ENCODE peak calls at places on chromosomes 13 and 19, in nine cellular contexts. R is tibial nerve, N is H1, E is osteoblast, D is adrenal gland, H is K562, C is pancreas, V is aorta, P is left ventricle myocardium inferior. B is an unnamed sample.

GRCh38 chr13:48853381-48854102 is 122.2 kb upstream of the FNDC3A start:
- DNase-seq in H (no peak), C (no peak), V (no peak), N (no peak), P (no peak), E (peak; percentile 49), R (no peak), D (no peak), B (no peak)

GRCh38 chr19:35347171-35347929 is at the start of gene FFAR1:
- DNase-seq in V (peak; percentile 61), D (no peak), R (no peak), H (no peak), C (no peak), E (no peak), N (peak; percentile 38), P (no peak), B (no peak)

GRCh38 chr13:25752957-25753540 is 298.8 kb downstream of the SHISA2 start:
- DNase-seq in C (no peak), D (peak; percentile 10), R (peak; percentile 14), P (peak; percentile 44), H (no peak), N (no peak), V (peak; percentile 79), E (peak; percentile 93), B (no peak)

GRCh38 chr13:35839746-35840273 is 291.4 kb downstream of the DCLK1 start:
- DNase-seq in R (no peak), H (no peak), V (no peak), N (no peak), E (no peak), P (no peak), D (no peak), C (no peak), B (no peak)

GRCh38 chr19:52138614-52139290 is 986 bp downstream of the ZNF616 start:
- DNase-seq in H (peak; percentile 44), N (peak; percentile 75), D (peak; percentile 55), E (no peak), R (no peak), C (peak; percentile 6), P (no peak), V (no peak), B (no peak)

GRCh38 chr19:1243768-1244692 is 2.5 kb downstream of the ATP5F1D start:
- DNase-seq in R (no peak), C (peak; percentile 84), V (peak; percentile 93), H (no peak), E (peak; percentile 100), D (peak; percentile 90), N (peak; percentile 94), P (peak; percentile 87), B (peak; percentile 86)

GRCh38 chr13:33145667-33146066 is 129.4 kb downstream of the KL start:
- DNase-seq in N (no peak), P (no peak), R (no peak), C (no peak), E (no peak), H (no peak), V (no peak), D (no peak), B (no peak)

GRCh38 chr13:71866173-71867091 is 572 bp downstream of the DACH1 start:
- DNase-seq in D (peak; percentile 34), R (no peak), E (peak; percentile 67), N (peak; percentile 69), H (no peak), V (no peak), C (peak; percentile 23), P (peak; percentile 31), B (no peak)

GRCh38 chr13:112260108-112261055 is 115.8 kb upstream of the SPACA7 start:
- DNase-seq in N (no peak), H (no peak), V (no peak), D (no peak), E (peak; percentile 30), C (no peak), P (no peak), R (no peak), B (no peak)

GRCh38 chr19:30690935-30691505 is 318.8 kb downstream of the ZNF536 start:
- DNase-seq in V (no peak), N (no peak), P (no peak), D (no peak), C (no peak), R (no peak), E (no peak), H (no peak), B (no peak)

GRCh38 chr13:91270031-91270430 is 77.5 kb upstream of the MIR17HG start:
- DNase-seq in P (no peak), N (no peak), D (no peak), C (no peak), V (no peak), R (no peak), H (no peak), E (no peak), B (no peak)

GRCh38 chr13:68927387-68928026 is 1180.1 kb upstream of the ATXN8OS start:
- DNase-seq in C (no peak), H (no peak), P (no peak), R (no peak), E (no peak), V (no peak), N (no peak), D (peak; percentile 10), B (no peak)

GRCh38 chr13:89514534-89515312 is 1832.8 kb upstream of the MIR17HG start:
- DNase-seq in V (no peak), H (no peak), R (no peak), D (peak; percentile 35), N (no peak), P (no peak), E (no peak), C (no peak), B (no peak)

GRCh38 chr13:91302070-91302469 is 45.4 kb upstream of the MIR17HG start:
- DNase-seq in E (peak; percentile 22), N (no peak), P (no peak), D (no peak), R (no peak), H (no peak), V (no peak), C (no peak), B (no peak)

GRCh38 chr13:111626371-111627305 is 306.2 kb downstream of the TEX29 start:
- DNase-seq in V (no peak), N (no peak), H (no peak), P (peak; percentile 61), R (no peak), C (no peak), E (no peak), D (no peak), B (no peak)

GRCh38 chr19:10289167-10289835 is 451 bp upstream of the ICAM5 start:
- DNase-seq in H (peak; percentile 66), R (no peak), N (peak; percentile 93), V (no peak), C (no peak), D (no peak), E (peak; percentile 90), P (no peak), B (peak; percentile 78)

GRCh38 chr13:97224544-97225324 is 2.6 kb downstream of the MBNL2 start:
- DNase-seq in D (peak; percentile 50), H (peak; percentile 42), E (no peak), C (peak; percentile 85), R (no peak), P (no peak), N (no peak), V (no peak), B (no peak)
- H3K27me3 ChIP-seq in D (no peaks in the 10 kb centered on the region), H (no peaks in the 10 kb centered on the region), E (no peaks in the 10 kb centered on the region), C (no peaks in the 10 kb centered on the region), R (no peaks in the 10 kb centered on the region), P (no peaks in the 10 kb centered on the region), N (peaks cover 55% of the 10 kb centered on the region), V (no peaks in the 10 kb centered on the region), B (no peaks in the 10 kb centered on the region)

DNA sequence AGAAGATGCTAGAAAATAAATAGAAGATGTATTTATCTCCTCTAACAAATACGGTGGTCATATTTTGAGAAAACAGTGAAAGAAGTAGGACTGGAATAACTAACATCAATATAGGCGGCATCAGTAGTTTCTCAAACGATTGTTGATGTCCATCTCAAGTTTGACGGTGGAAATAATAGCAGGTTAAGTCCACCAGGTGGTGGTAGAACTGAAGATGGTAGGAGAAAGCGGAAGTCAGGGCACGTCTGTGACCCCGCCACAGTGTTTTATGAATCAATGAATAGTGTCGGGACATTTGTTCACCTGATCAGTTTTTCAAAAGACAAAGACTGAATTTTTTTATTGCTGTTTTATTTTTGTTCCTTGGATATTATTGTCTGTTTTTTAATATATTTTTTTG is 706.4 kb upstream of the SLC10A2 start:
- DNase-seq in C (no peak), R (no peak), E (no peak), H (peak; percentile 7), P (no peak), V (no peak), D (no peak), N (no peak), B (no peak)
- H3K4me3 ChIP-seq in C (no peak overlapping the region), R (no peak overlapping the region), E (no peak overlapping the region), H (no peak overlapping the region), P (no peak overlapping the region), V (no peak overlapping the region), D (no peak overlapping the region), N (no peak overlapping the region), B (no peak overlapping the region)

GRCh38 chr19:46380690-46381089 is 32.7 kb downstream of the CCDC8 start:
- DNase-seq in V (no peak), D (no peak), H (no peak), P (no peak), N (no peak), R (no peak), C (no peak), E (no peak), B (no peak)

GRCh38 chr19:46383171-46383815 is 30.1 kb downstream of the CCDC8 start:
- DNase-seq in H (no peak), P (no peak), C (no peak), R (no peak), E (no peak), V (no peak), N (no peak), D (no peak), B (no peak)

GRCh38 chr19:46381746-46382345 is 31.5 kb downstream of the CCDC8 start:
- DNase-seq in R (no peak), C (no peak), D (no peak), H (no peak), E (no peak), V (no peak), P (no peak), N (no peak), B (no peak)

GRCh38 chr19:46383846-46384245 is 29.5 kb downstream of the CCDC8 start:
- DNase-seq in R (no peak), P (no peak), E (no peak), C (no peak), H (no peak), V (no peak), N (no peak), D (no peak), B (no peak)

DNA sequence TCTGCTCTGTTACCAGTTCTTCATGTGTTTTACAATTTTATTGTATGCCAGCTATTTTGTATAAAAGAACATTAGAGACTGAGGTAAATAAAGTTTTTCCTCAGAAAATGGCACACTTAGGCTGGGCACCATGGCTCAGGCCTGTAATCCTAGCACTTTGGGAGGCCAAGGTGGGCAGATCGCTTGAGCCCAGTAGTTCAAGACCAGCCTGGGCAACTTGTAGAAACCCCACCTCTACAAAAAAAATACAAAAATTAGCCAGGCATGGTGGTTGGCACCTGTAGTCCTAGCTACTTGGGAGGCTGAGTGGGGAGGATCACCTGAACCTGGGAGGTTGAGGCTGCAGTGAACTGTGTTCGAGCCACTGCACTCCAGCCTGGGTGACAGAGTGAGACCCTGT is 32.0 kb downstream of the CCDC8 start:
- DNase-seq in D (no peak), E (no peak), V (no peak), N (no peak), R (no peak), C (no peak), P (no peak), H (no peak), B (no peak)
- H3K36me3 ChIP-seq in D (peaks cover 83% of the 10 kb centered on the region), E (peaks cover 31% of the 10 kb centered on the region), V (no peaks in the 10 kb centered on the region), N (peaks cover 31% of the 10 kb centered on the region), R (peaks cover 37% of the 10 kb centered on the region), C (peaks cover 39% of the 10 kb centered on the region), P (peaks cover 54% of the 10 kb centered on the region), H (peaks cover 87% of the 10 kb centered on the region), B (peaks cover 44% of the 10 kb centered on the region)

GRCh38 chr19:29628661-29629385 is 22.7 kb downstream of the POP4 start:
- DNase-seq in E (no peak), R (no peak), V (no peak), H (no peak), P (no peak), N (no peak), D (no peak), C (no peak), B (no peak)
- H3K27me3 ChIP-seq in E (no peaks in the 10 kb centered on the region), R (no peaks in the 10 kb centered on the region), V (no peaks in the 10 kb centered on the region), H (no peaks in the 10 kb centered on the region), P (no peaks in the 10 kb centered on the region), N (no peaks in the 10 kb centered on the region), D (no peaks in the 10 kb centered on the region), C (no peaks in the 10 kb centered on the region), B (no peaks in the 10 kb centered on the region)

B was measured in CD8-positive, alpha-beta memory T cell.